ENCODE peak calls at places on chromosomes 11 and 22, in five cellular contexts. T is Caco-2; V is Peyer's patch; U is A549; X is CD8-positive, alpha-beta T cell. J is an unnamed sample.
A peak's percentile ranks its signal among the peaks of the same experiment; 100 is the strongest.

GRCh38 chr11:2436521-2437031 is 7.7 kb downstream of the TRPM5 start:
- DNase-seq in V (no peak), T (no peak), X (no peak), U (no peak), J (no peak)

GRCh38 chr11:10622957-10623787 is 54.7 kb upstream of the LYVE1 start:
- DNase-seq in U (no peak), T (no peak), V (peak; percentile 68), X (no peak), J (no peak)

GRCh38 chr22:37331034-37331428 is 48.7 kb downstream of the CYTH4 start:
- DNase-seq in T (no peak), U (no peak), V (no peak), X (no peak), J (no peak)

GRCh38 chr11:59706518-59707285 is 6.9 kb downstream of the OR10V1 start:
- DNase-seq in T (peak; percentile 95), V (peak; percentile 64), X (no peak), U (peak; percentile 86), J (no peak)

GRCh38 chr11:27356624-27357222 is 6.3 kb downstream of the CCDC34 start:
- DNase-seq in U (no peak), T (no peak), X (no peak), V (no peak), J (no peak)

GRCh38 chr22:27881404-27881803 is 37.7 kb downstream of the PITPNB start:
- DNase-seq in X (no peak), V (no peak), U (no peak), T (no peak), J (no peak)

GRCh38 chr11:121240650-121241299 is 51.8 kb upstream of the SC5D start:
- DNase-seq in V (no peak), T (no peak), X (no peak), U (no peak), J (no peak)

GRCh38 chr11:103051986-103052385 is 40.0 kb downstream of the DCUN1D5 start:
- DNase-seq in V (no peak), T (no peak), X (no peak), U (no peak), J (no peak)

GRCh38 chr11:118602331-118602730 is 5.1 kb upstream of the PHLDB1 start:
- DNase-seq in X (no peak), V (no peak), U (no peak), T (no peak), J (no peak)

GRCh38 chr22:37455896-37456295 is 28.6 kb upstream of the ELFN2 start:
- DNase-seq in V (no peak), T (no peak), X (no peak), U (no peak), J (no peak)

GRCh38 chr11:22337571-22338464 is at the start of gene SLC17A6:
- DNase-seq in V (no peak), U (peak; percentile 5), X (no peak), T (no peak), J (no peak)

GRCh38 chr11:106012744-106013143 is 9.3 kb downstream of the MSANTD4 start:
- DNase-seq in U (no peak), V (no peak), T (no peak), X (no peak), J (no peak)

GRCh38 chr11:117878314-117878938 is 2.0 kb upstream of the FXYD6 start:
- DNase-seq in T (peak; percentile 33), X (no peak), V (no peak), U (no peak), J (peak; percentile 24)

GRCh38 chr11:33699515-33700424 is 856 bp downstream of the C11orf91 start:
- DNase-seq in T (no peak), V (peak; percentile 84), U (no peak), X (no peak), J (no peak)

GRCh38 chr11:127345819-127346459 is 345.4 kb upstream of the KIRREL3 start:
- DNase-seq in T (no peak), V (no peak), U (peak; percentile 24), X (no peak), J (no peak)

GRCh38 chr11:112925516-112926310 is 35.5 kb upstream of the NCAM1 start:
- DNase-seq in T (no peak), U (no peak), X (no peak), V (no peak), J (no peak)

GRCh38 chr11:127334466-127334865 is 333.9 kb upstream of the KIRREL3 start:
- DNase-seq in T (no peak), X (no peak), U (no peak), V (no peak), J (no peak)

GRCh38 chr22:29702025-29702930 is 17.5 kb upstream of the CABP7 start:
- DNase-seq in X (no peak), V (peak; percentile 51), T (no peak), U (peak; percentile 29), J (no peak)

GRCh38 chr22:40533712-40534378 is 102.7 kb downstream of the MRTFA start:
- DNase-seq in V (peak; percentile 63), X (peak; percentile 45), T (no peak), U (peak; percentile 70), J (no peak)

GRCh38 chr22:45428391-45429385 is 15.2 kb downstream of the RIBC2 start:
- DNase-seq in U (no peak), T (peak; percentile 11), X (no peak), V (peak; percentile 27), J (no peak)

GRCh38 chr11:17812286-17813187 is 78.0 kb downstream of the KCNC1 start:
- DNase-seq in T (no peak), X (no peak), U (no peak), V (no peak), J (no peak)

GRCh38 chr11:27281740-27282139 is 81.3 kb downstream of the CCDC34 start:
- DNase-seq in U (peak; percentile 51), X (no peak), T (no peak), V (no peak), J (no peak)

GRCh38 chr22:31637375-31637937 is 24.6 kb downstream of the PISD start:
- DNase-seq in U (no peak), V (peak; percentile 73), X (no peak), T (no peak), J (no peak)

GRCh38 chr11:65781152-65781961 is 581 bp upstream of the AP5B1 start:
- DNase-seq in T (peak; percentile 43), U (no peak), V (peak; percentile 59), X (no peak), J (no peak)

DNA sequence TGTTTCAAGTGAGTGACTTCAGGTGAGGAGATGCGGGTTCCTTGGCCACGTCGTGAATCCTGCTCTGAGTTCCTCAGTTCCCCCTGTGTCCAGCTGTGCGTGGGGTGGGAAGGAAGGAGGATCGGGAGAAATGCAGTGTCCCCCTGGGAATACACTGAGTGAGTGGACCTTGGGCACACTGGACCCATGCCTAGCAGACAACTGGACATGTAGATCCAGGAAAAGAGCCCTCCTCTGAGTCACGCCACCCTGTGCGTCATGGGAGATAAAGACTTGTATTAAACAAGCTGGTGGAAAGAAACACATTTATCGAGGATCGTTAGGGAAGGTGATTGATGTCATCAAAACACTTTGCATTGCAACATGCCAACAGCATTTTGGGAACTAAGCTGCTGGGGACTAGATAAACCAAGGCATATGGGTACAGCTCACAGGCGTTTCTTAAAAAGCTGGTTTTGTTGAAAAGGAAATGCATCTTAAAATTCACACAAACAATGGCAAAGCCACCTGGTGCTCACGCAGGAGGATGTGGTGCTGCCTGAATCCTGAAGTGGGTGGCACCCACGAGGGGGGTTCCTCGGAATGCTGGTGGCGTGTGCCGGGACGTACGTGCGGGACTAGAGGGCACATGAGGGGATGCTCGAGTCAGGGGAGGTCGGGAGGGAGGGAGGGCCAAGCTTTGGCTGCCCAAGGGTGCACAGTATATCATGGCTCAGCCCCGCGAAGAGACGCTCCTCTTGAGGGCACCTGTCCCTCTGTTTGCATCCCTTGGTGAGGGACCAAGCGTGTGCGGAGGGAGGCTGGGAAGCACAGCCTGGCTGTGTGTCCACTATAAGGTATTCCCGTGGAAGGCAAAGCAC is 303.5 kb downstream of the TBC1D22A start:
- DNase-seq in U (no peak), T (no peak), X (no peak), V (peak; percentile 36), J (no peak)
- TF ChIP-seq CTCF in U (no peak), T (no peak), X (no peak), V (no peak), J (no peak)

GRCh38 chr11:35802221-35802620 is 139.6 kb downstream of the TRIM44 start:
- DNase-seq in X (no peak), U (no peak), V (no peak), T (no peak), J (no peak)

GRCh38 chr11:35800970-35801953 is 138.7 kb downstream of the TRIM44 start:
- DNase-seq in X (no peak), V (no peak), T (no peak), U (no peak), J (no peak)

GRCh38 chr11:35798423-35798822 is 135.8 kb downstream of the TRIM44 start:
- DNase-seq in T (no peak), V (no peak), X (no peak), U (no peak), J (no peak)

GRCh38 chr11:35798983-35799382 is 136.4 kb downstream of the TRIM44 start:
- DNase-seq in V (no peak), U (no peak), X (no peak), T (no peak), J (no peak)

DNA sequence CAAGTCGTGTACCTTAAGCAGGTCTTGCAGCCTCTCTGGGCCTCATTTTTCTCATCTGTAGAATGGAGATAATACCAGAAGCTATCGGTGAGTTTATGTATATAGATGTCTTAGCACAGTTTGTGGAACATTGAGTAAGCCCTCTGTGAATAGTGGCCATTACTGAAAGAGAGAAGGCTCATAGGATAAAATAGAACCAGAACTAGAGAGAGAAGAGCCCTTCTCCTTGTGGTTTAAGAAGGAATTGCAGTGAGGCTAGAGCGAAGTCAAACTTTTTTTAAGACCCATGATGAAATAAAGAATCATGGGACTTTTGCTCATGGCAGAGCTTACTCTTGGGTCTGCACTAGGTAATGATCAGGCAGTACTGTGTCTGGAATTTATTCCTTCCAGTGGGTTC is 137.1 kb downstream of the TRIM44 start:
- DNase-seq in T (no peak), V (no peak), U (no peak), X (no peak), J (no peak)
- TF ChIP-seq CTCF in T (no peak), V (no peak), U (no peak), X (no peak), J (peak; percentile 55)

DNA sequence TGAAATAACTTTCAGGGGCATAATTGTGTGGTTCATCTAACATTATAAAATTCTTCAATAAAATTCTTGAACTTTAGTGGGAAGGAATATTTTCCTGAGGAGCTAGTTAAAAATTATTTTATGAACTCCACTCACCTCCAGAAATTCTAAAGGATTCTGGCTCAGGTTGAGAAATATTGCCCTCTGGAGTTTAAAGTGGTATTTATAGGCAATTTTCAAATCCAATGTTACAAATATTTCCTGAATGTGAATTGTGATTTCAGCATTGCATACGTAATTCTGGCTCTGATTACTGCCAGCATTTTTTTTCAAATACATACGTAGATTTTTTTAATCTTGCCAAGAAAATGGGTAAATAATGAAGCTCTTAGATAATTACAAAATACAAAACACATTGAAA is 598.2 kb upstream of the ANO3 start:
- DNase-seq in U (no peak), X (no peak), T (no peak), V (no peak), J (no peak)
- TF ChIP-seq CTCF in U (no peak), X (no peak), T (no peak), V (no peak), J (peak; percentile 40)

GRCh38 chr11:110376711-110377324 is 52.9 kb upstream of the FDX1 start:
- DNase-seq in T (peak; percentile 95), U (peak; percentile 87), X (peak; percentile 2), V (peak; percentile 73), J (no peak)

GRCh38 chr11:110367571-110367970 is 62.2 kb upstream of the FDX1 start:
- DNase-seq in T (no peak), V (no peak), X (no peak), U (no peak), J (no peak)

GRCh38 chr11:110374921-110375320 is 54.8 kb upstream of the FDX1 start:
- DNase-seq in T (no peak), X (no peak), U (no peak), V (no peak), J (no peak)

GRCh38 chr11:110377451-110377850 is 52.3 kb upstream of the FDX1 start:
- DNase-seq in V (no peak), X (no peak), T (no peak), U (no peak), J (no peak)

GRCh38 chr11:110373061-110373702 is 56.6 kb upstream of the FDX1 start:
- DNase-seq in T (no peak), V (no peak), U (peak; percentile 31), X (no peak), J (no peak)
- TF ChIP-seq CTCF in T (no peak), V (no peak), U (no peak), X (no peak), J (no peak)